ENCODE peak calls at places on chromosomes 16 and 17, in eight cellular contexts. T, H, R, P, Y, C, I and E are unnamed samples.
A peak's percentile ranks its signal among the peaks of the same experiment; 100 is the strongest.

GRCh38 chr16:2977440-2977839 is 2.8 kb downstream of the PKMYT1 start:
- DNase-seq in I (no peak), R (no peak), T (no peak), Y (no peak), P (no peak), C (no peak), H (no peak), E (no peak)

GRCh38 chr17:49901460-49902331 is 53.8 kb upstream of the TAC4 start:
- DNase-seq in P (no peak), R (peak; percentile 65), Y (no peak), C (no peak), T (no peak), H (no peak), I (no peak), E (no peak)

GRCh38 chr16:31009894-31010293 is 544 bp downstream of the STX1B start:
- DNase-seq in I (no peak), Y (peak; percentile 14), H (no peak), T (no peak), R (no peak), P (no peak), C (no peak), E (no peak)

GRCh38 chr17:14202388-14203166 is 34.1 kb downstream of the CDRT15 start:
- DNase-seq in C (no peak), Y (no peak), T (no peak), I (no peak), R (no peak), P (no peak), H (no peak), E (no peak)

GRCh38 chr17:59814685-59815084 is 78.1 kb downstream of the TUBD1 start:
- DNase-seq in T (no peak), P (no peak), R (no peak), Y (no peak), C (no peak), H (peak; percentile 75), I (no peak), E (no peak)

GRCh38 chr17:10003705-10004104 is 98.6 kb upstream of the RCVRN start:
- DNase-seq in Y (no peak), T (no peak), P (no peak), I (no peak), H (no peak), C (no peak), R (no peak), E (no peak)

GRCh38 chr17:17341452-17341851 is 38.3 kb downstream of the NT5M start:
- DNase-seq in C (no peak), P (no peak), T (no peak), R (no peak), Y (peak; percentile 58), H (no peak), I (peak; percentile 28), E (no peak)

GRCh38 chr17:10205549-10206185 is 7.3 kb upstream of the GAS7 start:
- DNase-seq in R (no peak), C (no peak), T (no peak), Y (no peak), P (no peak), I (no peak), H (no peak), E (no peak)

GRCh38 chr17:81196505-81197408 is 26.0 kb downstream of the CEP131 start:
- DNase-seq in P (no peak), H (no peak), R (no peak), T (no peak), C (no peak), I (no peak), Y (no peak), E (no peak)

GRCh38 chr17:39174907-39175694 is 9.1 kb upstream of the ARL5C start:
- DNase-seq in R (no peak), T (peak; percentile 90), I (peak; percentile 89), Y (peak; percentile 89), C (peak; percentile 76), P (peak; percentile 10), H (peak; percentile 70), E (peak; percentile 73)

GRCh38 chr16:88763502-88764053 is 21.4 kb downstream of the PIEZO1 start:
- DNase-seq in T (no peak), I (no peak), Y (no peak), C (peak; percentile 46), H (no peak), R (no peak), P (no peak), E (no peak)
- TF ChIP-seq CTCF in T (no peak), I (no peak), Y (no peak), C (no peak), H (no peak), R (no peak), P (no peak), E (no peak)

DNA sequence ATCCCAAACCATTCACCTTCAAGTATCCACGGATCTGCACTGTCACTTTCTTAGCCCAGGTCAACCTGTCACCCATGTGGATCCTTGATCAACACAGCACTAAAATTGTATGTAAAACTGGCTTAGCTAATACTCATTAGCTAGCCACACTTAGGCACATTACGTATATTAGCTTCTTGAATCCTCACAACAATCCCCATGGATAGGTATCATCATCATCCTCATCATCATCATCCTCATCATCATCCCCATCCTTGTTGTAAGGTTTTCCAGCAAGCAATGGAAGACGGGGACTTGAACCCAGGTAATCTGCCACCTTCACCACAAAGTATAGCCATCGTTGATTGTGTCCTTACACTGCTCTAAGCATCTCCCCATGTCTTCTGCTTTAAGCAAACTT is 184.3 kb downstream of the XYLT1 start:
- DNase-seq in P (no peak), Y (no peak), C (no peak), R (no peak), H (no peak), I (no peak), T (no peak), E (no peak)
- TF ChIP-seq CTCF in P (no peak), Y (no peak), C (no peak), R (no peak), H (no peak), I (no peak), T (no peak), E (no peak)

DNA sequence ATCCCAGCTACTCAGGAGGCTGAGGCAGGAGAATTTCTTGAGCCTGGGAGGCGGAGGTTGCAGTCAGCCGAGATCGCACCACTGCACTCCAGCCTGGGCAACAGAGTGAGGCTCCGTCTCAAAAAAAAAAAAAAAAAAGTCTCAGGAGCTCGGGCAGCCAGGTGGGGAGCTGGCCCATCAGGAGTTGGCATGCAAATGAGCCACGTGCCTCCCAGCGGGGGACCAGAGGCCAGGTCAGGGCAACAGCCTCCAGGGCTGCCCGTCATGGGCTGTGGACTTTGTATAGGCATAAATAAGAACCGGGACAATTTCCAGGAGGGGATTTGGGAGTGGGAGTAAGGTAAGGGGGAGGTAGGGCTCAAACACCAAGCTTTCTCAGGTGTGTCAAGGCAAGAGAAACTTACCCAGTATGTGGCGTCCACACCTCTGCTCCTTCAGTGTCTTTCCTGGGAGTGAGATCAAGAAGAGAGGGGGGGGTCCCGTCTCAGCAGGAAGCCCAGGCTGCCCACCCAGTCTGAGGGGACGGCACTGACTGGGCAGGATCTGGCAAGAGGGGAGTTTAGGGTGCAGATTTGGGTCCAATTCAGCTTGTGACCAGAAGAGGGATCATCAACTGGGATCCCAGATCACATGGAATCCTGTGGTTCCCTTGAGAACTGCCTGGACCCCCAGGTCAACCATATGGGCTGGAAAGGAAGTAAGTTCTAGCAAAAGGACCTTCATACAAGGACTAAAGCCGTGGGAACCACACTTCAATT is 22.3 kb upstream of the G6PC1 start:
- DNase-seq in T (no peak), P (no peak), H (no peak), C (no peak), I (no peak), R (no peak), Y (no peak), E (peak; percentile 27)
- TF ChIP-seq CTCF in T (no peak), P (peak; percentile 34), H (no peak), C (no peak), I (no peak), R (no peak), Y (no peak), E (no peak)

DNA sequence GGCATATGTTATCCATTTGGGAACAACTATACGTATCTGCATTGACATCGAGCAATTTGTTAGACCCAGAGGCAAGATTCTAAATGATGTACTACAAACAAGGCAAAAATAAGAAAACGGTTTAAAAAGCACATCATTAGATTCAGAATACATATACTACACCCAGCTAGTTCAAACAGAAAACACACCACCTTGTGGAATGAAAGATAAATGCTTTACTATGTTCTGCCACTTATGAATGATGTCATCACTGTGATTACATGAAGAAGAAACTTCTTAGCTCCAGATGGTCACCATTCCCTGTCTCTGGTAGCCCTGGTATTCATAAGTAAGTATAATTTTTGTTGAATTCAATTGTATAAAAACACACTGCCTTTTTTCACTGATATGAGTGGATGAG is 7.8 kb downstream of the NACA2 start:
- DNase-seq in R (peak; percentile 57), P (peak; percentile 75), I (no peak), Y (no peak), T (no peak), C (no peak), H (peak; percentile 77), E (peak; percentile 60)
- TF ChIP-seq CTCF in R (peak; percentile 52), P (peak; percentile 77), I (no peak), Y (no peak), T (no peak), C (peak; percentile 50), H (peak; percentile 9), E (no peak)

GRCh38 chr16:4477966-4478365 is 1.8 kb downstream of the HMOX2 start:
- DNase-seq in C (peak; percentile 56), R (peak; percentile 74), P (peak; percentile 17), Y (no peak), T (no peak), I (no peak), H (peak; percentile 49), E (peak; percentile 73)
- TF ChIP-seq CTCF in C (no peak), R (no peak), P (peak; percentile 34), Y (no peak), T (no peak), I (no peak), H (peak; percentile 33), E (no peak)